ENCODE peak calls at places on chromosomes 1 and 21, in five cellular contexts. G is body of pancreas, U is uterus, I is breast epithelium, D is endothelial cell of umbilical vein. X is an unnamed sample.

GRCh38 chr21:42562816-42563215 is 49.2 kb downstream of the SLC37A1 start:
- DNase-seq in I (no peak), G (no peak), U (peak), D (no peak), X (no peak)

GRCh38 chr1:51313961-51314777 is 16.2 kb downstream of the TTC39A start:
- DNase-seq in D (peak), I (no peak), U (peak), G (peak), X (peak)

GRCh38 chr1:154802336-154803003 is 67.6 kb downstream of the KCNN3 start:
- DNase-seq in G (no peak), U (no peak), D (no peak), I (no peak), X (no peak)

GRCh38 chr1:60573726-60574409 is 500.3 kb upstream of the C1orf87 start:
- DNase-seq in D (peak), G (no peak), U (no peak), I (no peak), X (no peak)

GRCh38 chr1:34976384-34977209 is 8.6 kb downstream of the TMEM35B start:
- DNase-seq in D (no peak), U (no peak), G (no peak), I (no peak), X (no peak)

GRCh38 chr1:84096121-84096635 is 47.9 kb upstream of the PRKACB start:
- DNase-seq in U (no peak), D (no peak), I (no peak), G (no peak), X (no peak)

GRCh38 chr1:87044840-87045239 is 130.4 kb downstream of the HS2ST1 start:
- DNase-seq in G (no peak), U (no peak), I (no peak), D (no peak), X (no peak)

GRCh38 chr1:40020447-40021085 is 20.0 kb upstream of the CAP1 start:
- DNase-seq in G (no peak), D (no peak), I (no peak), U (no peak), X (no peak)

GRCh38 chr1:59107516-59107915 is 189.4 kb upstream of the FGGY start:
- DNase-seq in U (peak), G (peak), I (peak), D (no peak), X (no peak)

GRCh38 chr1:30416221-30416820 is 307.1 kb downstream of the MATN1 start:
- DNase-seq in I (peak), U (no peak), G (no peak), D (no peak), X (peak)

GRCh38 chr1:90122679-90123340 is 127.9 kb downstream of the ZNF326 start:
- DNase-seq in G (peak), U (no peak), D (no peak), I (no peak), X (no peak)

GRCh38 chr1:225685476-225686176 is 32.7 kb upstream of the ENAH start:
- DNase-seq in D (no peak), I (no peak), U (no peak), G (no peak), X (no peak)

GRCh38 chr1:26391450-26391849 is 18.9 kb upstream of the ZNF683 start:
- DNase-seq in G (no peak), I (no peak), D (peak), U (no peak), X (no peak)

GRCh38 chr1:28602536-28603439 is 10.7 kb downstream of the RAB42 start:
- DNase-seq in D (peak), I (peak), U (peak), G (peak), X (peak)

GRCh38 chr1:229185913-229186312 is 85.0 kb upstream of the RAB4A start:
- DNase-seq in G (no peak), U (no peak), D (no peak), I (no peak), X (no peak)

GRCh38 chr21:35559881-35560280 is 500.4 kb downstream of the SETD4 start:
- DNase-seq in D (no peak), G (no peak), U (no peak), I (no peak), X (no peak)

GRCh38 chr1:99652881-99653281 is 7.0 kb downstream of the PALMD start:
- DNase-seq in D (peak), I (no peak), U (no peak), G (no peak), X (no peak)

GRCh38 chr1:201261771-201262547 is 21.3 kb upstream of the PKP1 start:
- DNase-seq in G (no peak), I (peak), U (no peak), D (no peak), X (peak)

GRCh38 chr1:28161770-28162550 is 14.5 kb downstream of the PTAFR start:
- DNase-seq in G (no peak), U (no peak), D (no peak), I (no peak), X (no peak)

GRCh38 chr1:21198929-21199328 is 22.2 kb upstream of the EIF4G3 start:
- DNase-seq in G (no peak), I (no peak), D (no peak), U (no peak), X (no peak)

GRCh38 chr1:233445737-233446136 is 118.2 kb downstream of the MAP3K21 start:
- DNase-seq in U (no peak), I (no peak), D (no peak), G (no peak), X (no peak)

GRCh38 chr1:234613128-234613875 is 3.3 kb upstream of the IRF2BP2 start:
- DNase-seq in D (no peak), G (no peak), U (no peak), I (no peak), X (no peak)
- H3K4me3 ChIP-seq in D (no peak), G (no peak), U (peak), I (peak), X (no peak)

DNA sequence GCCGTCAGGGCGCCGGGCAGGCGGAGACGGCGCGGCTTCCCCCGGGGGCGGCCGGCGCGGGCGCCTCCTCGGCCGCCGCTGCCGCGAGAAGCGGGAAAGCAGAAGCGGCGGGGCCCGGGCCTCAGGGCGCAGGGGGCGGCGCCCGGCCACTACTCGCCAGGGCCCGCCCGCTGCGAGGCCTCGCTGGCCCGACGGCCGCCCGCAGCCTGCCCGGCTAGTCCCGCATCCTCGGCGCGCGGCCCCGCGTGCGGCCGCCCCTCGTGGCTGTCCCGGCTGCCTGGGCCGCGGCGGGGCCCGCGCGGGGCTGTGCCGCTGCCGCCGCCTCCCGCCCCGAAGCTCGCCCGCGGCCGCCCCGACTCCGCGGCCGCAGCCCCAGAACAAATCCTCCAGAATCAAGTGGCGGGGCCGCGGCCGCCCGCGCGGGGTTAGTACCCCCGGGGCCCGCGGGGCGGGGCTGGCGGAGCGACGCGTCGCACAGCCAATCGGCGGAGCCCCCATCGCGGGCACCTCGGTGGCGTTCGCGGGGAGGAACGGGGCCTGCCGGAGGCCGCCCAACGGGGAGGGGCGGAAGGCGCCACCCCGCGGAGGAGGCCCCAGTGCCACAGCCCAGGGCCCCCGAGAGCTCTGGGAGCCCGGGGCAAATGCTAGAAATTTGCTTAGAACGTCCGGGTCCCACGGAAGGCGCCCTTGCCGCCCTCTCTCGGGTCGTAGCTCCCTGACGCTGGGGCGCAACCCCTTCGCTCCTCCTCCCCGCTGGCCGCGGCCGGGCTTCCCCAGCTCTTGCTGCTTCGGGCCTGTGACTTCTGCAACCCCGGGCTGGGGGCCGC is at the start of gene RUNX3:
- DNase-seq in I (peak), D (no peak), U (no peak), G (peak), X (peak)
- TF ChIP-seq CTCF in I (no peak), D (no peak), U (no peak), G (no peak), X (no peak)

GRCh38 chr1:6239213-6239752 is 3.5 kb upstream of the ICMT start:
- DNase-seq in U (no peak), G (no peak), I (no peak), D (no peak), X (no peak)

GRCh38 chr1:6234502-6235295 is 1.1 kb downstream of the ICMT start:
- DNase-seq in U (no peak), I (no peak), G (no peak), D (no peak), X (no peak)

GRCh38 chr1:6237093-6237492 is 1.3 kb upstream of the ICMT start:
- DNase-seq in U (no peak), D (no peak), I (no peak), G (no peak), X (no peak)

GRCh38 chr1:6235302-6235680 is 473 bp downstream of the ICMT start:
- DNase-seq in G (peak), I (no peak), D (no peak), U (no peak), X (no peak)

GRCh38 chr1:6233376-6233775 is 2.4 kb downstream of the ICMT start:
- DNase-seq in U (no peak), G (no peak), D (no peak), I (no peak), X (no peak)
- H3K27ac ChIP-seq in U (no peak), G (no peak), D (no peak), I (no peak), X (no peak)

GRCh38 chr21:16193758-16194606 is 464.2 kb downstream of the USP25 start:
- DNase-seq in I (peak), G (peak), U (peak), D (peak), X (peak)

GRCh38 chr21:16195896-16196443 is 466.2 kb downstream of the USP25 start:
- DNase-seq in I (no peak), U (no peak), G (no peak), D (peak), X (no peak)

GRCh38 chr21:16194851-16195251 is 465.1 kb downstream of the USP25 start:
- DNase-seq in U (no peak), I (no peak), D (peak), G (no peak), X (no peak)

GRCh38 chr21:16196521-16197208 is 466.9 kb downstream of the USP25 start:
- DNase-seq in D (peak), U (no peak), I (no peak), G (no peak), X (no peak)

GRCh38 chr21:16195476-16195875 is 465.7 kb downstream of the USP25 start:
- DNase-seq in I (no peak), U (no peak), G (no peak), D (peak), X (no peak)
- H3K4me3 ChIP-seq in I (peak), U (peak), G (no peak), D (peak), X (no peak)